ENCODE peak calls at places on chromosomes 6 and 20, in ten cellular contexts. F is GM13976, K is Calu3, O is SK-N-SH, G is astrocyte of the spinal cord, T is PC-9, Y is mucosa of descending colon, X is choroid plexus epithelial cell, H is left lung, Z is AG10803. S is an unnamed sample.

GRCh38 chr20:22918286-22918983 is 116.7 kb upstream of the SSTR4 start:
- DNase-seq in F (no peak), K (no peak), O (no peak), G (no peak), T (no peak), Y (no peak), X (peak), H (no peak), Z (no peak), S (no peak)

GRCh38 chr20:44287272-44288097 is 23.5 kb downstream of the FITM2 start:
- DNase-seq in F (no peak), K (no peak), O (no peak), G (no peak), T (no peak), Y (peak), X (peak), H (no peak), Z (no peak), S (no peak)

GRCh38 chr6:26016326-26017275 is 54.0 kb downstream of the TRIM38 start:
- DNase-seq in F (no peak), K (peak), O (no peak), G (peak), T (no peak), Y (no peak), X (peak), H (peak), Z (no peak), S (no peak)

GRCh38 chr6:111129003-111129402 is 41.7 kb downstream of the SLC16A10 start:
- DNase-seq in F (no peak), K (no peak), O (no peak), G (peak), T (no peak), Y (no peak), X (no peak), H (no peak), Z (no peak), S (no peak)

GRCh38 chr20:47272893-47273590 is 83.5 kb downstream of the ZMYND8 start:
- DNase-seq in F (peak), K (peak), O (peak), G (peak), T (peak), Y (no peak), X (peak), H (no peak), Z (peak), S (peak)

GRCh38 chr6:32969685-32970412 is 1.5 kb downstream of the BRD2 start:
- DNase-seq in F (no peak), K (peak), O (peak), G (peak), T (peak), Y (peak), X (peak), H (peak), Z (peak), S (peak)

GRCh38 chr6:55636406-55637102 is 57.6 kb upstream of the HMGCLL1 start:
- DNase-seq in F (no peak), K (no peak), O (no peak), G (peak), T (peak), Y (no peak), X (peak), H (no peak), Z (no peak), S (no peak)

GRCh38 chr6:101851911-101852310 is 458.4 kb downstream of the GRIK2 start:
- DNase-seq in F (no peak), K (no peak), O (no peak), G (no peak), T (no peak), Y (no peak), X (peak), H (no peak), Z (peak), S (no peak)

GRCh38 chr6:137543114-137543513 is 48.9 kb upstream of the OLIG3 start:
- DNase-seq in F (no peak), K (no peak), O (no peak), G (no peak), T (no peak), Y (no peak), X (no peak), H (no peak), Z (no peak), S (no peak)

GRCh38 chr6:137286368-137286767 is 67.2 kb upstream of the IFNGR1 start:
- DNase-seq in F (no peak), K (no peak), O (no peak), G (no peak), T (no peak), Y (no peak), X (peak), H (no peak), Z (no peak), S (no peak)

GRCh38 chr6:42572523-42572922 is 8.7 kb downstream of the UBR2 start:
- DNase-seq in F (peak), K (no peak), O (no peak), G (no peak), T (no peak), Y (no peak), X (no peak), H (no peak), Z (no peak), S (no peak)

GRCh38 chr6:129644567-129645015 is 65.4 kb downstream of the ARHGAP18 start:
- DNase-seq in F (no peak), K (no peak), O (no peak), G (peak), T (no peak), Y (no peak), X (peak), H (no peak), Z (peak), S (no peak)

GRCh38 chr6:3569817-3570216 is 113.0 kb upstream of the SLC22A23 start:
- DNase-seq in F (no peak), K (no peak), O (peak), G (no peak), T (no peak), Y (no peak), X (no peak), H (no peak), Z (peak), S (no peak)

GRCh38 chr6:22447191-22447590 is 122.2 kb upstream of the HDGFL1 start:
- DNase-seq in F (no peak), K (no peak), O (no peak), G (no peak), T (no peak), Y (no peak), X (peak), H (no peak), Z (no peak), S (peak)

GRCh38 chr6:34947561-34947960 is 58.5 kb downstream of the ANKS1A start:
- DNase-seq in F (no peak), K (no peak), O (no peak), G (no peak), T (no peak), Y (no peak), X (no peak), H (no peak), Z (no peak), S (no peak)

GRCh38 chr6:43977404-43978111 is 149.7 kb downstream of the MRPL14 start:
- DNase-seq in F (peak), K (no peak), O (no peak), G (no peak), T (no peak), Y (no peak), X (no peak), H (no peak), Z (no peak), S (no peak)

GRCh38 chr6:51614725-51615124 is 472.7 kb downstream of the PKHD1 start:
- DNase-seq in F (no peak), K (no peak), O (no peak), G (no peak), T (no peak), Y (no peak), X (no peak), H (no peak), Z (no peak), S (no peak)

GRCh38 chr20:41587523-41587922 is 30.7 kb downstream of the CHD6 start:
- DNase-seq in F (no peak), K (no peak), O (no peak), G (no peak), T (no peak), Y (no peak), X (no peak), H (no peak), Z (peak), S (no peak)

GRCh38 chr6:34897708-34898107 is 8.7 kb downstream of the ANKS1A start:
- DNase-seq in F (no peak), K (no peak), O (no peak), G (no peak), T (no peak), Y (no peak), X (no peak), H (no peak), Z (no peak), S (no peak)

GRCh38 chr6:7165002-7165735 is 57.4 kb downstream of the RREB1 start:
- DNase-seq in F (no peak), K (no peak), O (no peak), G (peak), T (no peak), Y (no peak), X (peak), H (no peak), Z (no peak), S (no peak)

GRCh38 chr20:62511300-62511914 is 35.6 kb upstream of the GATA5 start:
- DNase-seq in F (no peak), K (no peak), O (no peak), G (no peak), T (no peak), Y (no peak), X (no peak), H (no peak), Z (no peak), S (no peak)

GRCh38 chr6:11538049-11538798 is 675 bp downstream of the TMEM170B start:
- DNase-seq in F (peak), K (peak), O (peak), G (peak), T (peak), Y (peak), X (peak), H (peak), Z (no peak), S (peak)

GRCh38 chr20:13671500-13672288 is 33.0 kb upstream of the TASP1 start:
- DNase-seq in F (no peak), K (no peak), O (no peak), G (peak), T (no peak), Y (no peak), X (peak), H (no peak), Z (peak), S (no peak)

GRCh38 chr20:59412896-59413295 is 112.5 kb downstream of the EDN3 start:
- DNase-seq in F (no peak), K (no peak), O (peak), G (no peak), T (no peak), Y (no peak), X (no peak), H (no peak), Z (no peak), S (no peak)
- TF ChIP-seq CTCF in F (no peak), K (no peak), O (no peak), G (no peak), T (no peak), Y (no peak), X (no peak), H (no peak), Z (no peak), S (peak)

DNA sequence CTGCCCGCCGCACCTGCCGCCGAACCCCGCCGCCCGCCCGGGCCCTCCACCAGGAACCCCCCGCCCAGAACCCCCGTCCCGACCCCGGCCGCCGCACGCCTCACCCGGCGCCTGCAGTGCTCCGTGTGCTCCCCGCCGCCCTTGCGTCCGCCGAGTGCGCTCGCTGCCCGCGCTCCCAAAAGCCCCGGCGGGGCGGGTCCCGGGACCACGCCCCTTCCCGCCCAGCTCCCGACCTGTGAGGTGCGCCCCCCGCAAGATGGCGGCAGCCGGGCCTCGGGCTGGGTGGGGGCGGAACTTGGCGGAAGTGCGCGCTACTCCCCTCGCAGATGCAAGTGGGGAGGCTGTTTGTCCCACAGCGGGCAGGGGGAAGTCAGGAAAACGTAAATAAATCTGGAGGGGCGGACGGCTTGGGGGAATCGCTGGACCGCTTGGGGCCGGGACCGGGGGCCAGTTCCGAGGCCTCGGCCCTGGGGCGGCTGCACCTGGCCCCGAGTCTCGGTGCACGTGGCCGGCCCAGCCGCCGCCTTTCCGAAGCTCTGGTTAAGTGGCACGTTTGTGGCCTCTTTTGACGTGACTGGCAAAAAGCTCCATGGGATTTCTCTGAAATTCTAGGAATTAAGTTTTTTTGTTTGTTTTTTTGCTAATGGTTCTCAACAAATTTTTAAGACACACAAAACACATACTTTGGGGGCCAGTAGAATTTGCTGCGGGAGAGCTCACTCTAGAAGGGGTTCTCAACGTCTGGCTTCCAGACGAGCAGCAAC is at the start of gene EZR:
- DNase-seq in F (peak), K (peak), O (peak), G (peak), T (peak), Y (peak), X (peak), H (peak), Z (peak), S (peak)
- TF ChIP-seq CTCF in F (no peak), K (no peak), O (peak), G (no peak), T (peak), Y (no peak), X (no peak), H (no peak), Z (no peak), S (no peak)

GRCh38 chr6:98041072-98041471 is 758.1 kb upstream of the MMS22L start:
- DNase-seq in F (no peak), K (no peak), O (no peak), G (no peak), T (no peak), Y (no peak), X (no peak), H (no peak), Z (no peak), S (no peak)

GRCh38 chr6:98039443-98039842 is 756.4 kb upstream of the MMS22L start:
- DNase-seq in F (no peak), K (no peak), O (no peak), G (no peak), T (no peak), Y (no peak), X (no peak), H (no peak), Z (no peak), S (no peak)

GRCh38 chr6:98036344-98036743 is 753.3 kb upstream of the MMS22L start:
- DNase-seq in F (no peak), K (no peak), O (no peak), G (no peak), T (no peak), Y (no peak), X (no peak), H (no peak), Z (no peak), S (no peak)

GRCh38 chr6:98039876-98040605 is 757.0 kb upstream of the MMS22L start:
- DNase-seq in F (no peak), K (no peak), O (no peak), G (peak), T (peak), Y (no peak), X (peak), H (no peak), Z (peak), S (no peak)

GRCh38 chr6:98037571-98037970 is 754.6 kb upstream of the MMS22L start:
- DNase-seq in F (no peak), K (no peak), O (no peak), G (no peak), T (no peak), Y (no peak), X (no peak), H (no peak), Z (no peak), S (no peak)
- TF ChIP-seq CTCF in F (no peak), K (no peak), O (peak), G (no peak), T (no peak), Y (no peak), X (no peak), H (no peak), Z (no peak), S (no peak)

DNA sequence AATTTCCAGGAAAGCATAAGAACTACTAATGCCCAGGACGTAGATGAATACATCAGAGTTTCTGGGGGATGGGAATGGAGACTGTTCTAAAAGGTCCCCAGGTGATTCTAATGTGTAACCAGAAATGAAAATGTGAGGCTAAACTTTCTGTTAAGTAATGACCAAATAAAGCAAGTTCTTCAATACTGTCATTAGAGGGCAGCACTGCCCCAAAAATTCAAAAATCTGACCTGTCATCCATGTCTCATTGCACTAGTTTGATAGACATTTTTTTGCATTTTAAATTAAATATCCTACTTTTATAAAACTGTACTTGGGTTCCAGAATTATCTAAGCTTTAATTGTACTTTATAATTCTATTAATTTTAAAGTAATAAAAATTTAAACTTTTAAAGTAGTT is 94.9 kb downstream of the RFX6 start:
- DNase-seq in F (peak), K (peak), O (peak), G (peak), T (peak), Y (no peak), X (peak), H (no peak), Z (peak), S (peak)
- TF ChIP-seq CTCF in F (peak), K (peak), O (peak), G (peak), T (peak), Y (peak), X (peak), H (peak), Z (peak), S (peak)

GRCh38 chr20:24460712-24461111 is 8.7 kb upstream of the SYNDIG1 start:
- DNase-seq in F (no peak), K (no peak), O (no peak), G (no peak), T (no peak), Y (no peak), X (peak), H (no peak), Z (no peak), S (no peak)
- TF ChIP-seq CTCF in F (no peak), K (no peak), O (peak), G (peak), T (no peak), Y (no peak), X (peak), H (no peak), Z (no peak), S (no peak)

GRCh38 chr6:123316733-123317323 is 319.9 kb downstream of the TRDN start:
- DNase-seq in F (peak), K (no peak), O (peak), G (peak), T (no peak), Y (no peak), X (peak), H (no peak), Z (peak), S (no peak)
- TF ChIP-seq CTCF in F (no peak), K (peak), O (peak), G (peak), T (peak), Y (no peak), X (peak), H (peak), Z (peak), S (peak)

DNA sequence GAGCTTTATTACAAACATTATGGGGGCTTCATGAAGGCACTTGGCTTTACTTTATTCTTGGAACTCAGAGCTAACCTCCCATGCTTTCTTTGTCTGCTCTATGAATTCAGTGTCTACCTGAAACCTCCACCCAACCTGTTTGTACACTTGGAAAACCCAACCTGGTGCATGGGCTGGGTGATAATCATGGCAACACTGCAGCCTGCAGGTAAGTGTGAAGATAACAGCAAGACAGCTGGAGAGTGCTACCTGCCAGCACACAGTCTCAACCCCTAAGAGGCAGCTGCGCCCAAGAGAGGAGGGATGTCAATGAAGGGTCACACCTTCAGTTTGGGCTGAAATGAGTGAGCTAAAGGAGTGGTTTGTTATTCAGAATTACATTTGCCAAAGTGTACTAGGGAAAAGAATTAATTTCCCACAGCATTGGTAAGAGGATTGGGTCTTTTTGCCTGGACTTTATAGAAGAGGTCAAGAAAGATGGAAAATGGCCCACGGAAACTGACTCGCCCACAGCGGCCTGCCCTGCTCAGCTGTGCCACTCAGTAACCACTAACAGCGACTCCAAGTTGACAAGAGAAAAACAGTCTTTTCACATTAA is 24.4 kb downstream of the FOXQ1 start:
- DNase-seq in F (no peak), K (peak), O (no peak), G (no peak), T (peak), Y (peak), X (peak), H (no peak), Z (no peak), S (no peak)
- TF ChIP-seq CTCF in F (no peak), K (peak), O (peak), G (peak), T (peak), Y (no peak), X (peak), H (no peak), Z (peak), S (peak)

DNA sequence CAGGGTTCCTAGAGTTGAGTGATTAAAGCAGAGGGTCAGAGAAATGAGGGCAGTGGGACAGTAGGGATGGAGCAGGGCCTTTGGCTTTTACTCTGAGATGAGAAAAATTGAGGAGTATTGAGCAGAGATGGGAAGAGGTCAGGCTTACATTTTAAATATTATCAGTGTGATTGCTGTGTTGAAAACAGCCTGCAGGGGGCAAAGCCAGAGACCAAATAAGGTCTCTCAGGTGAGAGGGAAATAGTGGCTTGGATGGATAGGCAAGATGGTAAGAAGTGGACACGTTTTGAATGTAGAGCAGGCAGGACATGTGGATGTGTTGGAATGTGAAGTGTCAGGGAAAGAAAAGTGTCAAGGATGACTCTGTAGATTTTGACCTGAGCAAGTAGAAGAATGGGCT is 105.0 kb upstream of the MAP3K7 start:
- DNase-seq in F (no peak), K (peak), O (no peak), G (no peak), T (no peak), Y (no peak), X (no peak), H (no peak), Z (no peak), S (no peak)
- TF ChIP-seq CTCF in F (peak), K (no peak), O (peak), G (no peak), T (peak), Y (no peak), X (no peak), H (no peak), Z (no peak), S (peak)